ENCODE peak calls at places on chromosomes 7 and 10, in seven cellular contexts. W is fibroblast of lung, T is heart left ventricle, Z is sigmoid colon, B is thoracic aorta, I is lower lobe of right lung, O is A549. H is an unnamed sample.

GRCh38 chr10:35635576-35635975 is 6.5 kb downstream of the FZD8 start:
- DNase-seq in B (no peak), W (peak; percentile 50), I (no peak), T (no peak), O (peak; percentile 77), Z (no peak), H (peak; percentile 80)

GRCh38 chr7:141369422-141369821 is 181.8 kb upstream of the AGK start:
- DNase-seq in W (peak; percentile 20), I (no peak), Z (no peak), O (no peak), B (no peak), T (peak; percentile 75), H (no peak)

GRCh38 chr10:133163889-133164815 is 4.1 kb downstream of the KNDC1 start:
- DNase-seq in O (no peak), Z (peak; percentile 55), B (no peak), I (peak; percentile 64), T (peak; percentile 17), W (no peak), H (no peak)

GRCh38 chr7:114853189-114853588 is 68.7 kb upstream of the MDFIC start:
- DNase-seq in B (no peak), O (no peak), W (no peak), T (no peak), I (no peak), Z (no peak), H (no peak)

GRCh38 chr7:13778967-13779366 is 210.5 kb downstream of the ETV1 start:
- DNase-seq in I (peak; percentile 63), O (no peak), W (peak; percentile 69), B (no peak), Z (no peak), T (no peak), H (peak; percentile 68)

GRCh38 chr7:27148031-27148775 is 629 bp upstream of the HOXA6 start:
- DNase-seq in Z (peak; percentile 75), O (no peak), I (peak; percentile 46), W (no peak), B (no peak), T (no peak), H (no peak)

GRCh38 chr10:86681047-86681446 is 12.7 kb downstream of the LDB3 start:
- DNase-seq in W (no peak), Z (peak; percentile 80), T (peak; percentile 84), B (no peak), O (no peak), I (no peak), H (no peak)

GRCh38 chr7:18889436-18889835 is 228.0 kb downstream of the TWIST1 start:
- DNase-seq in I (no peak), Z (no peak), O (no peak), W (no peak), T (no peak), B (no peak), H (no peak)

GRCh38 chr7:134630890-134631289 is 15.8 kb upstream of the BPGM start:
- DNase-seq in Z (no peak), I (no peak), O (no peak), T (no peak), B (no peak), W (no peak), H (no peak)

GRCh38 chr7:71679480-71679879 is 547.5 kb downstream of the GALNT17 start:
- DNase-seq in O (no peak), W (no peak), B (no peak), I (no peak), Z (no peak), T (no peak), H (no peak)

GRCh38 chr10:105464961-105465360 is 823.9 kb downstream of the SORCS3 start:
- DNase-seq in O (no peak), T (no peak), B (no peak), W (no peak), Z (no peak), I (no peak), H (no peak)

GRCh38 chr7:105218939-105219770 is 169.6 kb downstream of the SRPK2 start:
- DNase-seq in B (no peak), I (no peak), O (peak; percentile 48), Z (no peak), T (no peak), W (peak; percentile 49), H (no peak)

GRCh38 chr10:80460399-80461207 is 6.5 kb downstream of the TSPAN14 start:
- DNase-seq in I (peak; percentile 82), O (no peak), T (no peak), B (no peak), W (peak; percentile 76), Z (peak; percentile 81), H (peak; percentile 66)

GRCh38 chr7:30247546-30248386 is 36.6 kb upstream of the ZNRF2 start:
- DNase-seq in O (no peak), Z (no peak), T (no peak), B (no peak), W (no peak), I (no peak), H (no peak)

GRCh38 chr7:98526059-98526458 is 91.0 kb upstream of the NPTX2 start:
- DNase-seq in I (no peak), Z (peak; percentile 21), T (no peak), O (no peak), W (no peak), B (no peak), H (no peak)

GRCh38 chr10:87863102-87863943 is at the start of the genes KLLN and PTEN:
- DNase-seq in I (peak; percentile 94), T (peak; percentile 93), W (peak; percentile 95), B (peak; percentile 64), Z (peak; percentile 93), O (peak; percentile 95), H (peak; percentile 97)

GRCh38 chr7:137774793-137775201 is 72.0 kb downstream of the DGKI start:
- DNase-seq in I (no peak), O (no peak), W (peak; percentile 69), B (no peak), Z (no peak), T (no peak), H (peak; percentile 14)

GRCh38 chr10:3886191-3886590 is 101.2 kb upstream of the KLF6 start:
- DNase-seq in I (no peak), O (peak; percentile 79), B (no peak), W (peak; percentile 77), T (peak; percentile 57), Z (peak; percentile 87), H (no peak)

GRCh38 chr10:72639441-72639873 is 13.6 kb upstream of the MICU1 start:
- DNase-seq in O (no peak), B (no peak), T (no peak), W (no peak), Z (no peak), I (no peak), H (no peak)

GRCh38 chr10:112687647-112688046 is 240.6 kb downstream of the VTI1A start:
- DNase-seq in I (no peak), T (no peak), O (peak; percentile 29), B (no peak), Z (no peak), W (peak; percentile 36), H (peak; percentile 83)

GRCh38 chr7:105896407-105896842 is 20.0 kb upstream of the ATXN7L1 start:
- DNase-seq in O (no peak), I (peak; percentile 56), W (no peak), Z (no peak), T (no peak), B (no peak), H (peak; percentile 73)

GRCh38 chr7:42702647-42703046 is 209.2 kb downstream of the C7orf25 start:
- DNase-seq in T (no peak), B (no peak), Z (no peak), O (no peak), I (no peak), W (no peak), H (no peak)

GRCh38 chr7:42694894-42695553 is 216.8 kb downstream of the C7orf25 start:
- DNase-seq in B (no peak), W (peak; percentile 34), Z (no peak), O (no peak), T (no peak), I (no peak), H (peak; percentile 41)

GRCh38 chr7:42699415-42700178 is 212.3 kb downstream of the C7orf25 start:
- DNase-seq in Z (no peak), I (no peak), O (no peak), B (no peak), T (no peak), W (no peak), H (no peak)

GRCh38 chr7:42704710-42705109 is 207.2 kb downstream of the C7orf25 start:
- DNase-seq in W (no peak), I (no peak), B (no peak), T (no peak), Z (no peak), O (no peak), H (no peak)

GRCh38 chr7:42700376-42701327 is 211.2 kb downstream of the C7orf25 start:
- DNase-seq in B (no peak), Z (no peak), O (no peak), W (no peak), I (no peak), T (no peak), H (peak; percentile 55)
- TF ChIP-seq CTCF in B (no peak), Z (no peak), O (no peak), W (peak; percentile 44), I (no peak), T (peak; percentile 12), H (peak; percentile 19)

GRCh38 chr10:63671317-63671937 is 150.2 kb downstream of the REEP3 start:
- DNase-seq in I (no peak), O (no peak), W (peak; percentile 71), Z (no peak), T (no peak), B (no peak), H (peak; percentile 91)

GRCh38 chr10:63670291-63670898 is 149.2 kb downstream of the REEP3 start:
- DNase-seq in I (no peak), B (no peak), Z (no peak), O (no peak), T (peak; percentile 61), W (peak; percentile 36), H (no peak)

GRCh38 chr10:63673246-63673645 is 152.0 kb downstream of the REEP3 start:
- DNase-seq in T (no peak), B (no peak), O (no peak), I (no peak), W (no peak), Z (no peak), H (no peak)

GRCh38 chr10:63673846-63674245 is 152.6 kb downstream of the REEP3 start:
- DNase-seq in T (no peak), I (no peak), B (no peak), O (no peak), W (no peak), Z (no peak), H (no peak)

DNA sequence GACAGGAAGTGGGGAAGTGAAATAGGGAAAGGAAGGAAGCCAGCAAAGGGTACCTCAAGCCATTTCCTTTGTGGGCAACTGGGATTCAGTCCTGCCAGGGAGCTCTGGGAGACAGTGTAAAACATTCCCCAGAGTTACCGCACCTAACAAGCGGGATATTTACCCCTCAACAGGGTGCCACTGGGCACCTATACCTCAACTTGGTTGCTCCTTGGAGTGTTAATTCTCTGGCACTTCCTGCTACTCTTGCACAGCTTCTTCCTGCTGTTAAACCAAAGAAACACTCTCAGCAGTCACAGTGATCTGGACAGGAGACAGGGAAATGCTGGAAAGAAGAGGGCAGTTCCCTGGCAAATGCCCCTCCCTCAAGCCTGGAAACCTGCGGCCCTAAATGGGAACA is 151.3 kb downstream of the REEP3 start:
- DNase-seq in W (no peak), Z (no peak), T (no peak), B (no peak), I (no peak), O (no peak), H (no peak)
- H3K4me3 ChIP-seq in W (no peak overlapping the region), Z (no peak overlapping the region), T (no peak overlapping the region), B (no peak overlapping the region), I (no peak overlapping the region), O (no peak overlapping the region), H (no peak overlapping the region)

GRCh38 chr7:50634378-50634777 is 69.2 kb upstream of the DDC start:
- DNase-seq in O (no peak), B (no peak), I (no peak), Z (no peak), T (no peak), W (no peak), H (no peak)
- TF ChIP-seq CTCF in O (no peak), B (no peak), I (no peak), Z (no peak), T (no peak), W (no peak), H (no peak)

GRCh38 chr7:111960909-111961440 is 245.2 kb downstream of the DOCK4 start:
- DNase-seq in I (no peak), B (no peak), O (no peak), W (no peak), T (no peak), Z (no peak), H (no peak)
- H3K4me3 ChIP-seq in I (no peak overlapping the region), B (no peak overlapping the region), O (no peak overlapping the region), W (no peak overlapping the region), T (no peak overlapping the region), Z (no peak overlapping the region), H (no peak overlapping the region)